ENCODE peak calls at places on chromosomes 11 and 22, in eight cellular contexts. N is tibial nerve, V is esophagus muscularis mucosa, K is ovary, A is SK-N-SH, W is dorsolateral prefrontal cortex, O is transverse colon, E is esophagus squamous epithelium. F is an unnamed sample.

GRCh38 chr11:20601221-20601914 is 2.0 kb downstream of the SLC6A5 start:
- DNase-seq in A (no peak), N (no peak), W (no peak), K (no peak), V (no peak), E (no peak), O (no peak), F (no peak)

GRCh38 chr11:87445002-87445401 is 407.3 kb downstream of the TMEM135 start:
- DNase-seq in A (no peak), E (no peak), K (no peak), N (no peak), W (no peak), V (no peak), O (no peak), F (no peak)

GRCh38 chr11:11036185-11037161 is 178.6 kb upstream of the ZBED5 start:
- DNase-seq in E (no peak), V (no peak), K (no peak), O (no peak), A (peak; percentile 55), N (no peak), W (peak; percentile 46), F (no peak)

GRCh38 chr11:61491736-61492395 is 16.7 kb upstream of the LRRC10B start:
- DNase-seq in N (no peak), O (no peak), A (no peak), V (no peak), K (no peak), E (no peak), W (peak; percentile 30), F (no peak)

GRCh38 chr11:103959279-103959930 is 77.0 kb upstream of the DDI1 start:
- DNase-seq in K (no peak), A (no peak), E (no peak), W (no peak), O (no peak), N (no peak), V (no peak), F (no peak)

GRCh38 chr22:19776433-19777031 is 16.0 kb downstream of the TBX1 start:
- DNase-seq in O (no peak), N (no peak), K (no peak), E (no peak), V (no peak), W (no peak), A (no peak), F (no peak)

GRCh38 chr11:326592-326841 is 5.9 kb upstream of the IFITM3 start:
- DNase-seq in O (no peak), E (no peak), N (no peak), V (no peak), A (peak; percentile 6), K (no peak), W (no peak), F (no peak)

GRCh38 chr11:59973097-59973496 is 9.3 kb downstream of the OOSP4A start:
- DNase-seq in N (no peak), W (no peak), K (no peak), O (no peak), E (no peak), A (no peak), V (no peak), F (no peak)

GRCh38 chr22:28923826-28924732 is 40.7 kb downstream of the ZNRF3 start:
- DNase-seq in N (no peak), V (no peak), W (peak; percentile 57), A (peak; percentile 80), O (peak; percentile 38), E (no peak), K (peak; percentile 69), F (no peak)

GRCh38 chr11:14589421-14589820 is 54.2 kb upstream of the PDE3B start:
- DNase-seq in K (no peak), O (no peak), W (no peak), A (no peak), E (no peak), N (no peak), V (no peak), F (no peak)

GRCh38 chr11:16408619-16409018 is 52.3 kb upstream of the SOX6 start:
- DNase-seq in K (no peak), V (no peak), W (no peak), A (no peak), E (no peak), N (no peak), O (no peak), F (no peak)

GRCh38 chr22:45838257-45838891 is 138.6 kb downstream of the WNT7B start:
- DNase-seq in V (no peak), O (no peak), A (no peak), E (no peak), W (no peak), N (no peak), K (no peak), F (no peak)

GRCh38 chr22:43945632-43946390 is 9.4 kb upstream of the SAMM50 start:
- DNase-seq in V (no peak), A (peak; percentile 79), W (peak; percentile 78), O (peak; percentile 70), N (no peak), K (peak; percentile 70), E (no peak), F (no peak)

GRCh38 chr11:13242564-13242963 is 35.0 kb upstream of the BMAL1 start:
- DNase-seq in A (no peak), V (no peak), E (no peak), K (no peak), O (no peak), N (no peak), W (no peak), F (no peak)

GRCh38 chr11:61071880-61072279 is 30.4 kb upstream of the CD5 start:
- DNase-seq in K (no peak), W (no peak), V (no peak), A (no peak), O (no peak), E (no peak), N (no peak), F (no peak)

GRCh38 chr11:84691830-84692229 is 935.3 kb downstream of the DLG2 start:
- DNase-seq in A (no peak), O (no peak), V (no peak), W (no peak), E (no peak), N (no peak), K (no peak), F (no peak)

GRCh38 chr22:50001388-50002231 is 11.0 kb downstream of the IL17REL start:
- DNase-seq in K (peak; percentile 25), W (no peak), E (no peak), A (no peak), O (no peak), N (no peak), V (no peak), F (no peak)
- TF ChIP-seq CTCF in K (no peak), W (no peak), E (no peak), A (no peak), O (no peak), N (no peak), V (no peak), F (no peak)

DNA sequence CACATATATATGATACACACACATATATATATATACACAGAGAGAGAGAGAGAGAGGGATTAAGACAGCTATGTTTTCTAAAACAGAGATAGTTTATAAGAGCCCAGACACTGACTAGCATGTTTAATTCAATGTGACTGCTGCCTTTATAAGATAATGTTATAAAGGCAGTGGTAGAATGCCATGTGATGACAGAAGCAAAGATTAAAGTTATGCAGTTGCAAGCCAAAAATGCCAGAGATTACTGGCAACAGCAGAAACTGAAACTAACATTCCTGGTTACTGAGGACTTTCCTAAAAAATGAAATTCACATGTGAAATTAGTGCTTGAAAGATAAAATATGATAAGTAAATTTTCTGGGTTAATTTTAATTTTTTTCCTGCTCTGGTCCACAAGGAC is 1888.9 kb downstream of the LRRC4C start:
- DNase-seq in N (no peak), K (no peak), A (no peak), O (no peak), E (no peak), V (no peak), W (no peak), F (no peak)
- TF ChIP-seq CTCF in N (no peak), K (no peak), A (no peak), O (no peak), E (no peak), V (no peak), W (no peak), F (no peak)

DNA sequence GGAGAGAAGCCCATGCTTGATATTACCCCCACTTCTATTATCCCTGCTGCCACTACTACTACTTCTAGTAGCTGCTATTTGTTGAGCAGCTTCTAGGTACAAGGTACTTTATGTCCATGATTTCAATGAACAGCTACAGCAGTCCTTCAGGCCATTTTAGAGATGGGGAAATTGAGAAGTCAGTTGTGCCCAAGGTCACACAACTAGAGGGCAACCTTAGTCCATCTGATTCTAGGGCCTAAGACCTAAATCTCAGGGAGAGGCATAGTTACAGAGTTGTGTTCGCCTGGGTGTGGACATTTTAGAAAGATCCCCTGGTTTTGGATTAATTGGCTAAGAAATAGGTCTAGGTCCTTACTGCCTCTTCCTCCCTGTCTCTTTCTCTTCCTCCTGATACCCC is 52.3 kb downstream of the MICAL2 start:
- DNase-seq in A (no peak), K (no peak), O (no peak), W (no peak), E (no peak), V (no peak), N (no peak), F (no peak)
- TF ChIP-seq CTCF in A (no peak), K (no peak), O (no peak), W (no peak), E (no peak), V (no peak), N (no peak), F (no peak)

DNA sequence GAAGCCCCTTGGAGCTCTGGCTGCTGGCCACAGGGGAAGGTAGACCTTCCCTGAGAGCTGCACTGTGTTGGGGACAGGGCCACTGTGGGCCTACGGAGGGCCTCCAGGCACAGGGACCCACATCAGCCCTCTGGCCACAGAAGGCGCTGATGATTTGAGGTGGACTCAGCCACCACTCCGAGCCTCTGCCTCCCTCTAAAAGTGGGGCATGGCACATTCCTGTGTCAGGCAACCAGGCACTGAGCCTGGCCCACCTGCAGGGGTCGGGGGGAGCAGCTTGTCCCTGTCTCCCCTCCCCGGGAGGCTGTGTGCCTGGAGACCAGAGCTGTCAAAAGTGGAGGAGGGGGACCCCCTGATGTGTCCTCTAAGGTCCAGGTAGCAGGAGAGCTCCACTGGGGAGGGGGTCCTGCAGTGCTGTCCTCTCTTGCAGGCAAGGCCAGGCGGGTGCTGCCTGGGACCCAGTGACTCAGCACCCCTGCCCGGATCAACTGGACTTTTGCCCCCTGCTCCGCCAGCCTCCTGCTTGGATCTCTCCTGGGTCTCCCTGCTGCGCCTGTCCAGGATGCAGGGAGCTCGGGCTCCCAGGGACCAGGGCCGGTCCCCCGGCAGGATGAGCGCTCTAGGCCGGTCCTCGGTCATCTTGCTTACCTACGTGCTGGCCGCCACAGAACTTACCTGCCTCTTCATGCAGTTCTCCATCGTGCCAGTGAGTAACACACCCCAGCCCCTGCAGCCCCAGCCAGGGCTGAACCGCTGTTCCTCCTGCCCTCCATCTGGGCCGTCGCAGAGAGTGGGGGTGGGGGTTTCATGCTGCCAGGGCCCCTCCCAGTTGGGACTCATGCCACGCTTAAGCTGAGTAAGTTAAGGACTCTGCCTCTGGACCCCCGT is 17.5 kb upstream of the CDKN1C start:
- DNase-seq in W (no peak), E (no peak), N (no peak), K (no peak), V (no peak), O (peak; percentile 82), A (no peak), F (no peak)
- TF ChIP-seq CTCF in W (no peak), E (no peak), N (no peak), K (no peak), V (no peak), O (no peak), A (no peak), F (no peak)

DNA sequence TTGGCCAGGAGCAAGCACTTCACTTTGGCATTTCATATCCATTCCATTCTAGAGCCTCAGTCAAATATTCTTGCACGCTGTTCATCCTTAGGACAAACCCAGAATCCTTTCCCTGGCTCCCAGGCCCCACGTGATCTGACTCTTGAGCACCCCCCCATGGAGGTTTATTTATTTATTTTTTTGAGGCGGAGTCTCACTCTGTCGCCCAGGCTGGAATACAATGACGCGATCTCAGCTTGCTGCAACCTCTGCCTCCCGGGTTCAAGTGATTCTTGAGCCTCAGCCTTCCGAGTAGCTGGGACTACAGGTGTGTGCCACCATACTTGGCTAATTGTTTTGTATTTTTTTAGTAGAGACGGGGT is 12.7 kb upstream of the TSGA10IP start:
- DNase-seq in W (no peak), A (no peak), V (no peak), O (no peak), E (no peak), K (no peak), N (no peak), F (no peak)
- TF ChIP-seq CTCF in W (no peak), A (no peak), V (no peak), O (no peak), E (no peak), K (no peak), N (no peak), F (no peak)